ENCODE peak calls at places on chromosomes 7 and 10, in seven cellular contexts. W, P, K, U, J, I and T are unnamed samples.

GRCh38 chr7:6395898-6396582 is 51.7 kb downstream of the DAGLB start:
- DNase-seq in U (no peak), I (no peak), K (no peak), P (no peak), W (no peak), J (no peak), T (no peak)

GRCh38 chr10:63798599-63799498 is 277.6 kb downstream of the REEP3 start:
- DNase-seq in U (no peak), J (no peak), K (no peak), W (peak), I (no peak), P (no peak), T (peak)

GRCh38 chr7:95549818-95550529 is 46.3 kb downstream of the PDK4 start:
- DNase-seq in I (no peak), K (no peak), P (peak), U (no peak), W (peak), J (no peak), T (peak)

GRCh38 chr7:132211971-132212370 is 364.3 kb downstream of the PLXNA4 start:
- DNase-seq in U (no peak), J (no peak), P (no peak), I (no peak), W (no peak), K (no peak), T (no peak)

GRCh38 chr10:86964061-86964846 is 4.0 kb upstream of the ADIRF start:
- DNase-seq in J (no peak), P (no peak), I (no peak), W (no peak), K (no peak), U (no peak), T (no peak)

GRCh38 chr7:30616318-30616717 is 21.6 kb downstream of the GARS1 start:
- DNase-seq in P (no peak), U (no peak), I (no peak), J (no peak), K (no peak), W (no peak), T (no peak)

GRCh38 chr7:40008218-40008815 is 58.3 kb downstream of the CDK13 start:
- DNase-seq in U (no peak), W (peak), I (no peak), P (no peak), K (no peak), J (no peak), T (no peak)

GRCh38 chr10:55212051-55212450 is 411.0 kb upstream of the PCDH15 start:
- DNase-seq in J (no peak), P (no peak), W (no peak), U (no peak), I (no peak), K (no peak), T (no peak)

GRCh38 chr7:100895956-100896742 is 461 bp upstream of the ACHE start:
- DNase-seq in I (no peak), K (no peak), P (no peak), W (no peak), J (peak), U (no peak), T (no peak)

GRCh38 chr10:91745086-91745831 is 53.0 kb upstream of the TNKS2 start:
- DNase-seq in U (no peak), W (peak), K (peak), I (no peak), J (peak), P (peak), T (no peak)

GRCh38 chr10:14032406-14032998 is 298.2 kb downstream of the FRMD4A start:
- DNase-seq in J (no peak), P (no peak), K (peak), I (peak), W (no peak), U (no peak), T (no peak)

GRCh38 chr7:47664650-47665049 is 82.7 kb upstream of the TNS3 start:
- DNase-seq in J (no peak), W (no peak), I (no peak), K (no peak), P (no peak), U (no peak), T (no peak)

GRCh38 chr7:28490831-28491230 is 78.5 kb downstream of the CREB5 start:
- DNase-seq in K (no peak), I (no peak), J (no peak), U (no peak), P (no peak), W (no peak), T (no peak)

GRCh38 chr10:113333313-113333712 is 219.5 kb upstream of the HABP2 start:
- DNase-seq in W (no peak), P (no peak), U (no peak), J (no peak), I (no peak), K (no peak), T (no peak)

GRCh38 chr7:88758355-88759215 is 915 bp upstream of the ZNF804B start:
- DNase-seq in P (no peak), W (peak), U (no peak), K (no peak), I (no peak), J (peak), T (no peak)

GRCh38 chr7:55005241-55005836 is 13.5 kb upstream of the EGFR start:
- DNase-seq in K (no peak), W (no peak), I (no peak), J (peak), P (no peak), U (no peak), T (no peak)

GRCh38 chr7:85103352-85103751 is 83.5 kb downstream of the SEMA3D start:
- DNase-seq in J (no peak), U (no peak), P (peak), K (no peak), W (peak), I (no peak), T (no peak)